ENCODE peak calls at places on chromosomes 16 and 17, in seven cellular contexts. One of them, this sample, is unnamed.

GRCh38 chr17:81365601-81366585 is 29.4 kb upstream of the BAHCC1 start:
- DNase-seq in coronary artery: no peak
- DNase-seq in activated naive CD8-positive, alpha-beta T cell treated with anti-CD3 and anti-CD28 coated beads, Interleukin-2, amount 50 U/mL, for 24 hours: peak; percentile 37
- DNase-seq in ovary: peak; percentile 74
- DNase-seq in SHP77: peak; percentile 22
- DNase-seq in head of caudate nucleus: no peak
- DNase-seq in stimulated activated CD4-positive, alpha-beta T cell treated with anti-CD3 and anti-CD28 coated beads, Interleukin-15, amount 100 ng/mL, for 48 hours: no peak
- DNase-seq in this sample: no peak

GRCh38 chr17:50817838-50818237 is 17.5 kb upstream of the WFIKKN2 start:
- DNase-seq in ovary: no peak
- DNase-seq in head of caudate nucleus: no peak
- DNase-seq in coronary artery: no peak
- DNase-seq in stimulated activated CD4-positive, alpha-beta T cell treated with anti-CD3 and anti-CD28 coated beads, Interleukin-15, amount 100 ng/mL, for 48 hours: no peak
- DNase-seq in activated naive CD8-positive, alpha-beta T cell treated with anti-CD3 and anti-CD28 coated beads, Interleukin-2, amount 50 U/mL, for 24 hours: no peak
- DNase-seq in SHP77: no peak
- DNase-seq in this sample: no peak

GRCh38 chr16:71343078-71343477 is 15.4 kb upstream of the CALB2 start:
- DNase-seq in stimulated activated CD4-positive, alpha-beta T cell treated with anti-CD3 and anti-CD28 coated beads, Interleukin-15, amount 100 ng/mL, for 48 hours: no peak
- DNase-seq in coronary artery: no peak
- DNase-seq in SHP77: no peak
- DNase-seq in ovary: no peak
- DNase-seq in head of caudate nucleus: no peak
- DNase-seq in activated naive CD8-positive, alpha-beta T cell treated with anti-CD3 and anti-CD28 coated beads, Interleukin-2, amount 50 U/mL, for 24 hours: no peak
- DNase-seq in this sample: no peak

GRCh38 chr17:47720754-47721533 is 12.1 kb upstream of the TBX21 start:
- DNase-seq in activated naive CD8-positive, alpha-beta T cell treated with anti-CD3 and anti-CD28 coated beads, Interleukin-2, amount 50 U/mL, for 24 hours: peak; percentile 97
- DNase-seq in head of caudate nucleus: no peak
- DNase-seq in SHP77: no peak
- DNase-seq in coronary artery: no peak
- DNase-seq in stimulated activated CD4-positive, alpha-beta T cell treated with anti-CD3 and anti-CD28 coated beads, Interleukin-15, amount 100 ng/mL, for 48 hours: peak; percentile 97
- DNase-seq in ovary: no peak
- DNase-seq in this sample: no peak

GRCh38 chr17:57528084-57528451 is 217.0 kb downstream of the CCDC182 start:
- DNase-seq in head of caudate nucleus: no peak
- DNase-seq in stimulated activated CD4-positive, alpha-beta T cell treated with anti-CD3 and anti-CD28 coated beads, Interleukin-15, amount 100 ng/mL, for 48 hours: no peak
- DNase-seq in ovary: no peak
- DNase-seq in coronary artery: no peak
- DNase-seq in SHP77: no peak
- DNase-seq in activated naive CD8-positive, alpha-beta T cell treated with anti-CD3 and anti-CD28 coated beads, Interleukin-2, amount 50 U/mL, for 24 hours: no peak
- DNase-seq in this sample: no peak

GRCh38 chr17:68792042-68792685 is 163.0 kb downstream of the ABCA8 start:
- DNase-seq in stimulated activated CD4-positive, alpha-beta T cell treated with anti-CD3 and anti-CD28 coated beads, Interleukin-15, amount 100 ng/mL, for 48 hours: no peak
- DNase-seq in ovary: no peak
- DNase-seq in coronary artery: no peak
- DNase-seq in SHP77: no peak
- DNase-seq in head of caudate nucleus: no peak
- DNase-seq in activated naive CD8-positive, alpha-beta T cell treated with anti-CD3 and anti-CD28 coated beads, Interleukin-2, amount 50 U/mL, for 24 hours: no peak
- DNase-seq in this sample: no peak

GRCh38 chr17:604719-605118 is 109.9 kb downstream of the VPS53 start:
- DNase-seq in coronary artery: no peak
- DNase-seq in activated naive CD8-positive, alpha-beta T cell treated with anti-CD3 and anti-CD28 coated beads, Interleukin-2, amount 50 U/mL, for 24 hours: no peak
- DNase-seq in ovary: no peak
- DNase-seq in stimulated activated CD4-positive, alpha-beta T cell treated with anti-CD3 and anti-CD28 coated beads, Interleukin-15, amount 100 ng/mL, for 48 hours: no peak
- DNase-seq in SHP77: no peak
- DNase-seq in head of caudate nucleus: no peak
- DNase-seq in this sample: no peak

GRCh38 chr16:86018487-86018886 is 119.5 kb downstream of the IRF8 start:
- DNase-seq in activated naive CD8-positive, alpha-beta T cell treated with anti-CD3 and anti-CD28 coated beads, Interleukin-2, amount 50 U/mL, for 24 hours: no peak
- DNase-seq in head of caudate nucleus: peak; percentile 25
- DNase-seq in SHP77: no peak
- DNase-seq in ovary: no peak
- DNase-seq in coronary artery: peak; percentile 69
- DNase-seq in stimulated activated CD4-positive, alpha-beta T cell treated with anti-CD3 and anti-CD28 coated beads, Interleukin-15, amount 100 ng/mL, for 48 hours: no peak
- DNase-seq in this sample: no peak

GRCh38 chr16:49763826-49764225 is 92.1 kb downstream of the ZNF423 start:
- DNase-seq in ovary: no peak
- DNase-seq in SHP77: no peak
- DNase-seq in stimulated activated CD4-positive, alpha-beta T cell treated with anti-CD3 and anti-CD28 coated beads, Interleukin-15, amount 100 ng/mL, for 48 hours: no peak
- DNase-seq in coronary artery: no peak
- DNase-seq in head of caudate nucleus: no peak
- DNase-seq in activated naive CD8-positive, alpha-beta T cell treated with anti-CD3 and anti-CD28 coated beads, Interleukin-2, amount 50 U/mL, for 24 hours: no peak
- DNase-seq in this sample: no peak

GRCh38 chr16:51402785-51403184 is 251.7 kb upstream of the SALL1 start:
- DNase-seq in head of caudate nucleus: no peak
- DNase-seq in activated naive CD8-positive, alpha-beta T cell treated with anti-CD3 and anti-CD28 coated beads, Interleukin-2, amount 50 U/mL, for 24 hours: no peak
- DNase-seq in stimulated activated CD4-positive, alpha-beta T cell treated with anti-CD3 and anti-CD28 coated beads, Interleukin-15, amount 100 ng/mL, for 48 hours: no peak
- DNase-seq in coronary artery: no peak
- DNase-seq in ovary: no peak
- DNase-seq in SHP77: no peak
- DNase-seq in this sample: no peak

GRCh38 chr17:56723471-56723870 is 110.2 kb downstream of the C17orf67 start:
- DNase-seq in stimulated activated CD4-positive, alpha-beta T cell treated with anti-CD3 and anti-CD28 coated beads, Interleukin-15, amount 100 ng/mL, for 48 hours: no peak
- DNase-seq in activated naive CD8-positive, alpha-beta T cell treated with anti-CD3 and anti-CD28 coated beads, Interleukin-2, amount 50 U/mL, for 24 hours: no peak
- DNase-seq in ovary: no peak
- DNase-seq in SHP77: no peak
- DNase-seq in coronary artery: no peak
- DNase-seq in head of caudate nucleus: no peak
- DNase-seq in this sample: no peak

GRCh38 chr17:77404812-77405581 is 264.2 kb downstream of the SEC14L1 start:
- DNase-seq in stimulated activated CD4-positive, alpha-beta T cell treated with anti-CD3 and anti-CD28 coated beads, Interleukin-15, amount 100 ng/mL, for 48 hours: peak; percentile 72
- DNase-seq in coronary artery: no peak
- DNase-seq in head of caudate nucleus: no peak
- DNase-seq in ovary: no peak
- DNase-seq in activated naive CD8-positive, alpha-beta T cell treated with anti-CD3 and anti-CD28 coated beads, Interleukin-2, amount 50 U/mL, for 24 hours: peak; percentile 83
- DNase-seq in SHP77: no peak
- DNase-seq in this sample: no peak

GRCh38 chr17:81664051-81664470 is 2.3 kb downstream of the OXLD1 start:
- DNase-seq in SHP77: no peak
- DNase-seq in coronary artery: no peak
- DNase-seq in activated naive CD8-positive, alpha-beta T cell treated with anti-CD3 and anti-CD28 coated beads, Interleukin-2, amount 50 U/mL, for 24 hours: no peak
- DNase-seq in stimulated activated CD4-positive, alpha-beta T cell treated with anti-CD3 and anti-CD28 coated beads, Interleukin-15, amount 100 ng/mL, for 48 hours: no peak
- DNase-seq in ovary: no peak
- DNase-seq in head of caudate nucleus: no peak
- DNase-seq in this sample: no peak

GRCh38 chr16:1794221-1794871 is 841 bp upstream of the IGFALS start:
- DNase-seq in stimulated activated CD4-positive, alpha-beta T cell treated with anti-CD3 and anti-CD28 coated beads, Interleukin-15, amount 100 ng/mL, for 48 hours: no peak
- DNase-seq in ovary: peak; percentile 28
- DNase-seq in activated naive CD8-positive, alpha-beta T cell treated with anti-CD3 and anti-CD28 coated beads, Interleukin-2, amount 50 U/mL, for 24 hours: no peak
- DNase-seq in head of caudate nucleus: no peak
- DNase-seq in coronary artery: no peak
- DNase-seq in SHP77: peak; percentile 45
- DNase-seq in this sample: no peak

GRCh38 chr17:59547131-59547915 is 18.1 kb upstream of the DHX40 start:
- DNase-seq in head of caudate nucleus: no peak
- DNase-seq in coronary artery: no peak
- DNase-seq in activated naive CD8-positive, alpha-beta T cell treated with anti-CD3 and anti-CD28 coated beads, Interleukin-2, amount 50 U/mL, for 24 hours: no peak
- DNase-seq in stimulated activated CD4-positive, alpha-beta T cell treated with anti-CD3 and anti-CD28 coated beads, Interleukin-15, amount 100 ng/mL, for 48 hours: no peak
- DNase-seq in SHP77: no peak
- DNase-seq in ovary: no peak
- DNase-seq in this sample: no peak

GRCh38 chr17:52106638-52107261 is 51.8 kb downstream of the CA10 start:
- DNase-seq in coronary artery: no peak
- DNase-seq in stimulated activated CD4-positive, alpha-beta T cell treated with anti-CD3 and anti-CD28 coated beads, Interleukin-15, amount 100 ng/mL, for 48 hours: peak; percentile 7
- DNase-seq in activated naive CD8-positive, alpha-beta T cell treated with anti-CD3 and anti-CD28 coated beads, Interleukin-2, amount 50 U/mL, for 24 hours: peak; percentile 45
- DNase-seq in ovary: peak; percentile 52
- DNase-seq in SHP77: peak; percentile 29
- DNase-seq in head of caudate nucleus: peak; percentile 42
- DNase-seq in this sample: no peak

GRCh38 chr17:81138083-81138482 is 27.2 kb upstream of the PVALEF start:
- DNase-seq in coronary artery: no peak
- DNase-seq in SHP77: no peak
- DNase-seq in ovary: no peak
- DNase-seq in activated naive CD8-positive, alpha-beta T cell treated with anti-CD3 and anti-CD28 coated beads, Interleukin-2, amount 50 U/mL, for 24 hours: no peak
- DNase-seq in stimulated activated CD4-positive, alpha-beta T cell treated with anti-CD3 and anti-CD28 coated beads, Interleukin-15, amount 100 ng/mL, for 48 hours: no peak
- DNase-seq in head of caudate nucleus: no peak
- DNase-seq in this sample: no peak

GRCh38 chr17:49443862-49444261 is 29.2 kb upstream of the PHB1 start:
- DNase-seq in head of caudate nucleus: no peak
- DNase-seq in ovary: no peak
- DNase-seq in stimulated activated CD4-positive, alpha-beta T cell treated with anti-CD3 and anti-CD28 coated beads, Interleukin-15, amount 100 ng/mL, for 48 hours: no peak
- DNase-seq in coronary artery: no peak
- DNase-seq in activated naive CD8-positive, alpha-beta T cell treated with anti-CD3 and anti-CD28 coated beads, Interleukin-2, amount 50 U/mL, for 24 hours: no peak
- DNase-seq in SHP77: no peak
- DNase-seq in this sample: no peak

GRCh38 chr17:50356418-50356817 is 10.5 kb downstream of the XYLT2 start:
- DNase-seq in activated naive CD8-positive, alpha-beta T cell treated with anti-CD3 and anti-CD28 coated beads, Interleukin-2, amount 50 U/mL, for 24 hours: no peak
- DNase-seq in SHP77: no peak
- DNase-seq in ovary: peak; percentile 14
- DNase-seq in coronary artery: no peak
- DNase-seq in stimulated activated CD4-positive, alpha-beta T cell treated with anti-CD3 and anti-CD28 coated beads, Interleukin-15, amount 100 ng/mL, for 48 hours: no peak
- DNase-seq in head of caudate nucleus: peak; percentile 10
- DNase-seq in this sample: no peak

GRCh38 chr17:79562806-79563141 is 48.1 kb downstream of the RBFOX3 start:
- DNase-seq in coronary artery: no peak
- DNase-seq in stimulated activated CD4-positive, alpha-beta T cell treated with anti-CD3 and anti-CD28 coated beads, Interleukin-15, amount 100 ng/mL, for 48 hours: no peak
- DNase-seq in activated naive CD8-positive, alpha-beta T cell treated with anti-CD3 and anti-CD28 coated beads, Interleukin-2, amount 50 U/mL, for 24 hours: no peak
- DNase-seq in ovary: no peak
- DNase-seq in head of caudate nucleus: peak; percentile 13
- DNase-seq in SHP77: no peak
- DNase-seq in this sample: peak; percentile 64